ENCODE peak calls at places on chromosomes 13 and 19, in ten cellular contexts. I is mesothelial cell of epicardium; A is nephron progenitor cell; R is RWPE1; P is NCI-H446; B is T-helper 9 cell; H is fibroblast of lung; Z is stromal cell of bone marrow; T is stimulated activated CD4-positive, alpha-beta T cell treated with anti-CD3 and anti-CD28 coated beads, Interleukin-12 subunit alpha, Interleukin-12 subunit beta, amount 100 ng/mL, for 24 hours; K is H54. Y is an unnamed sample.

GRCh38 chr13:73355134-73355533 is 296.3 kb downstream of the KLF5 start:
- DNase-seq in I (no peak), A (no peak), R (peak), P (no peak), B (no peak), H (no peak), Z (no peak), T (no peak), K (no peak), Y (no peak)

GRCh38 chr13:33634526-33635111 is 183.3 kb upstream of the RFC3 start:
- DNase-seq in I (no peak), A (no peak), R (peak), P (no peak), B (no peak), H (peak), Z (no peak), T (no peak), K (no peak), Y (no peak)

GRCh38 chr19:12769689-12770088 is 5.7 kb downstream of the HOOK2 start:
- DNase-seq in I (no peak), A (peak), R (no peak), P (no peak), B (peak), H (no peak), Z (no peak), T (no peak), K (no peak), Y (no peak)

GRCh38 chr13:46687810-46688209 is 109.2 kb downstream of the ESD start:
- DNase-seq in I (no peak), A (no peak), R (peak), P (no peak), B (no peak), H (peak), Z (no peak), T (no peak), K (no peak), Y (no peak)

GRCh38 chr19:55440411-55441105 is 2.5 kb downstream of the SHISA7 start:
- DNase-seq in I (no peak), A (peak), R (no peak), P (no peak), B (no peak), H (no peak), Z (no peak), T (no peak), K (no peak), Y (no peak)

GRCh38 chr13:108795841-108796240 is 166.4 kb downstream of the MYO16 start:
- DNase-seq in I (no peak), A (no peak), R (no peak), P (no peak), B (no peak), H (no peak), Z (no peak), T (no peak), K (no peak), Y (no peak)

GRCh38 chr13:50200988-50201387 is 185.7 kb downstream of the KCNRG start:
- DNase-seq in I (peak), A (no peak), R (no peak), P (no peak), B (no peak), H (no peak), Z (no peak), T (no peak), K (no peak), Y (no peak)

GRCh38 chr13:40130871-40131636 is 475.6 kb downstream of the COG6 start:
- DNase-seq in I (no peak), A (no peak), R (peak), P (peak), B (no peak), H (peak), Z (no peak), T (no peak), K (peak), Y (no peak)

GRCh38 chr13:67228909-67229308 is 1.2 kb downstream of the PCDH9 start:
- DNase-seq in I (no peak), A (no peak), R (no peak), P (no peak), B (no peak), H (peak), Z (no peak), T (no peak), K (no peak), Y (no peak)

GRCh38 chr19:46408611-46409039 is 4.7 kb downstream of the CCDC8 start:
- DNase-seq in I (no peak), A (peak), R (no peak), P (no peak), B (no peak), H (peak), Z (no peak), T (no peak), K (no peak), Y (no peak)

GRCh38 chr13:113369189-113369588 is 5.3 kb upstream of the GRTP1 start:
- DNase-seq in I (no peak), A (no peak), R (no peak), P (no peak), B (no peak), H (no peak), Z (no peak), T (no peak), K (no peak), Y (no peak)

GRCh38 chr13:46801831-46802230 is 4.9 kb upstream of the ESD start:
- DNase-seq in I (no peak), A (no peak), R (no peak), P (no peak), B (no peak), H (no peak), Z (no peak), T (no peak), K (no peak), Y (no peak)

GRCh38 chr13:98648141-98648540 is 71.2 kb upstream of the STK24 start:
- DNase-seq in I (no peak), A (no peak), R (no peak), P (no peak), B (no peak), H (no peak), Z (no peak), T (no peak), K (no peak), Y (no peak)

GRCh38 chr13:42532561-42533335 is 41.2 kb upstream of the TNFSF11 start:
- DNase-seq in I (no peak), A (no peak), R (no peak), P (no peak), B (no peak), H (peak), Z (no peak), T (no peak), K (no peak), Y (no peak)

GRCh38 chr13:110643324-110643723 is 28.0 kb downstream of the NAXD start:
- DNase-seq in I (no peak), A (no peak), R (no peak), P (no peak), B (no peak), H (no peak), Z (no peak), T (no peak), K (no peak), Y (no peak)

GRCh38 chr13:89568746-89569145 is 1778.7 kb upstream of the MIR17HG start:
- DNase-seq in I (no peak), A (no peak), R (no peak), P (no peak), B (no peak), H (no peak), Z (no peak), T (no peak), K (no peak), Y (no peak)